ENCODE peak calls at places on chromosomes 3 and 15, in nine cellular contexts. M is A172; K is SW 1271; N is cerebellar cortex; L is suprapubic skin; R is frontal cortex; T is neural crest cell; X is NCI-H510A treated with DMSO at 0.1 percent for 48 hours; H is natural killer cell treated with Interleukin-12 subunit alpha and Interleukin-12 subunit beta and Interleukin-15 and Interleukin-18, amount 100 ng/mL, for 72 hours. Z is an unnamed sample.

GRCh38 chr15:90130291-90130690 is 28.0 kb upstream of the IDH2 start:
- DNase-seq in M (no peak), K (no peak), N (no peak), L (no peak), R (no peak), T (no peak), X (no peak), H (no peak), Z (no peak)

GRCh38 chr3:71063768-71064287 is 519.7 kb downstream of the FOXP1 start:
- DNase-seq in M (peak), K (no peak), N (no peak), L (peak), R (peak), T (peak), X (peak), H (peak), Z (no peak)

GRCh38 chr15:60591491-60592385 is 112.8 kb upstream of the ICE2 start:
- DNase-seq in M (no peak), K (peak), N (no peak), L (peak), R (peak), T (peak), X (no peak), H (peak), Z (peak)

GRCh38 chr3:152100491-152101086 is 168.1 kb upstream of the MBNL1 start:
- DNase-seq in M (no peak), K (no peak), N (no peak), L (no peak), R (no peak), T (no peak), X (no peak), H (peak), Z (peak)

GRCh38 chr15:59137566-59137965 is 32.6 kb downstream of the CCNB2 start:
- DNase-seq in M (no peak), K (no peak), N (no peak), L (no peak), R (no peak), T (no peak), X (no peak), H (no peak), Z (no peak)

GRCh38 chr15:52783929-52784798 is 6.0 kb downstream of the ONECUT1 start:
- DNase-seq in M (no peak), K (no peak), N (peak), L (peak), R (peak), T (peak), X (no peak), H (no peak), Z (peak)

GRCh38 chr3:189995129-189995528 is 125.6 kb downstream of the P3H2 start:
- DNase-seq in M (no peak), K (no peak), N (no peak), L (no peak), R (no peak), T (no peak), X (no peak), H (no peak), Z (no peak)

GRCh38 chr15:44726568-44727461 is 9.5 kb upstream of the TRIM69 start:
- DNase-seq in M (peak), K (peak), N (no peak), L (no peak), R (no peak), T (no peak), X (peak), H (peak), Z (peak)

GRCh38 chr3:194205675-194206133 is 69.8 kb downstream of the HES1 start:
- DNase-seq in M (no peak), K (no peak), N (no peak), L (no peak), R (no peak), T (peak), X (peak), H (no peak), Z (peak)

GRCh38 chr3:45923755-45924154 is 19.5 kb upstream of the CXCR6 start:
- DNase-seq in M (peak), K (peak), N (no peak), L (no peak), R (no peak), T (no peak), X (no peak), H (no peak), Z (no peak)

GRCh38 chr3:133505813-133506212 is 67.7 kb upstream of the CDV3 start:
- DNase-seq in M (no peak), K (no peak), N (no peak), L (no peak), R (no peak), T (no peak), X (no peak), H (no peak), Z (no peak)

GRCh38 chr15:47756872-47757271 is 39.6 kb downstream of the SEMA6D start:
- DNase-seq in M (peak), K (peak), N (no peak), L (no peak), R (no peak), T (no peak), X (no peak), H (no peak), Z (peak)

GRCh38 chr3:177102526-177102925 is 94.8 kb downstream of the TBL1XR1 start:
- DNase-seq in M (no peak), K (no peak), N (no peak), L (no peak), R (no peak), T (no peak), X (no peak), H (no peak), Z (no peak)

GRCh38 chr15:65172531-65172930 is 12.6 kb downstream of the CLPX start:
- DNase-seq in M (no peak), K (no peak), N (no peak), L (no peak), R (no peak), T (no peak), X (no peak), H (no peak), Z (no peak)

GRCh38 chr3:173913397-173913796 is 515.9 kb downstream of the NLGN1 start:
- DNase-seq in M (no peak), K (no peak), N (no peak), L (no peak), R (no peak), T (no peak), X (no peak), H (no peak), Z (peak)

GRCh38 chr3:171747223-171747920 is 62.9 kb downstream of the PLD1 start:
- DNase-seq in M (no peak), K (no peak), N (no peak), L (no peak), R (no peak), T (no peak), X (no peak), H (no peak), Z (no peak)

GRCh38 chr3:100073555-100074307 is 40.6 kb downstream of the FILIP1L start:
- DNase-seq in M (peak), K (no peak), N (no peak), L (no peak), R (no peak), T (peak), X (no peak), H (no peak), Z (no peak)

GRCh38 chr15:101128191-101128590 is 123.7 kb downstream of the CHSY1 start:
- DNase-seq in M (peak), K (peak), N (no peak), L (no peak), R (no peak), T (no peak), X (no peak), H (no peak), Z (peak)

GRCh38 chr15:39594056-39594763 is 13.3 kb downstream of the THBS1 start:
- DNase-seq in M (no peak), K (no peak), N (no peak), L (no peak), R (no peak), T (no peak), X (no peak), H (no peak), Z (no peak)

GRCh38 chr3:184078851-184079250 is 18.0 kb upstream of the HTR3E start:
- DNase-seq in M (no peak), K (no peak), N (no peak), L (no peak), R (no peak), T (no peak), X (no peak), H (no peak), Z (no peak)

GRCh38 chr3:184525337-184526157 is 36.0 kb upstream of the EPHB3 start:
- DNase-seq in M (no peak), K (no peak), N (peak), L (no peak), R (no peak), T (no peak), X (peak), H (no peak), Z (no peak)

GRCh38 chr3:134895181-134895580 is 100.1 kb downstream of the EPHB1 start:
- DNase-seq in M (no peak), K (no peak), N (peak), L (peak), R (no peak), T (no peak), X (no peak), H (no peak), Z (no peak)

GRCh38 chr15:97759363-97759762 is 201.1 kb upstream of the ARRDC4 start:
- DNase-seq in M (peak), K (no peak), N (no peak), L (no peak), R (no peak), T (no peak), X (no peak), H (no peak), Z (no peak)

GRCh38 chr15:89361451-89362202 is 27.0 kb upstream of the POLG start:
- DNase-seq in M (peak), K (peak), N (no peak), L (no peak), R (peak), T (peak), X (no peak), H (peak), Z (peak)

GRCh38 chr3:143552851-143553250 is 295.4 kb downstream of the SLC9A9 start:
- DNase-seq in M (no peak), K (no peak), N (no peak), L (no peak), R (no peak), T (no peak), X (no peak), H (no peak), Z (no peak)

GRCh38 chr3:160564949-160565441 is 376 bp downstream of the KPNA4 start:
- DNase-seq in M (no peak), K (peak), N (peak), L (no peak), R (peak), T (no peak), X (peak), H (peak), Z (peak)

GRCh38 chr3:124688580-124689454 is 41.4 kb upstream of the UMPS start:
- DNase-seq in M (peak), K (peak), N (peak), L (peak), R (peak), T (peak), X (peak), H (peak), Z (peak)

GRCh38 chr3:115341208-115341607 is 194.1 kb upstream of the ZBTB20 start:
- DNase-seq in M (peak), K (peak), N (no peak), L (no peak), R (no peak), T (no peak), X (no peak), H (no peak), Z (no peak)

GRCh38 chr3:5726618-5727017 is 539.1 kb downstream of the EDEM1 start:
- DNase-seq in M (no peak), K (no peak), N (no peak), L (no peak), R (no peak), T (no peak), X (no peak), H (no peak), Z (no peak)

GRCh38 chr3:128152419-128153155 is 694 bp upstream of the EEFSEC start:
- DNase-seq in M (peak), K (no peak), N (no peak), L (no peak), R (no peak), T (no peak), X (no peak), H (no peak), Z (no peak)

GRCh38 chr15:72796515-72797337 is 13.2 kb upstream of the ADPGK start:
- DNase-seq in M (peak), K (peak), N (peak), L (peak), R (peak), T (peak), X (peak), H (no peak), Z (peak)

GRCh38 chr15:71115567-71116351 is 488 bp downstream of the THSD4 start:
- DNase-seq in M (peak), K (peak), N (peak), L (no peak), R (peak), T (peak), X (peak), H (no peak), Z (peak)

Z was measured in RPMI8226.